ENCODE peak calls at places on chromosomes 11 and 22, in ten cellular contexts. Y, M, V, W, D, Q, X, S, R and E are unnamed samples.

GRCh38 chr11:125404811-125405481 is 91.1 kb downstream of the FEZ1 start:
- DNase-seq in R (no peak), Y (peak; percentile 29), M (peak; percentile 40), D (peak; percentile 58), S (peak; percentile 50), V (peak; percentile 21), X (no peak), W (peak; percentile 39), Q (peak; percentile 77), E (peak; percentile 12)

GRCh38 chr11:9691865-9692264 is 28.0 kb downstream of the SWAP70 start:
- DNase-seq in M (peak; percentile 44), Y (no peak), X (no peak), S (no peak), Q (no peak), W (no peak), D (no peak), R (no peak), V (no peak), E (no peak)

GRCh38 chr22:39527481-39527961 is 5.0 kb downstream of the RPS19BP1 start:
- DNase-seq in W (no peak), V (no peak), D (peak; percentile 55), X (no peak), M (peak; percentile 79), R (no peak), Y (no peak), S (peak; percentile 12), Q (no peak), E (no peak)

GRCh38 chr11:77154381-77155081 is 26.5 kb downstream of the MYO7A start:
- DNase-seq in Q (no peak), X (no peak), W (no peak), D (no peak), M (no peak), Y (no peak), S (peak; percentile 26), R (no peak), V (no peak), E (no peak)

GRCh38 chr11:74682731-74683278 is 48.4 kb downstream of the CHRDL2 start:
- DNase-seq in D (no peak), X (no peak), Y (no peak), S (no peak), Q (no peak), M (no peak), V (no peak), R (no peak), W (no peak), E (no peak)

GRCh38 chr11:17812286-17813187 is 78.0 kb downstream of the KCNC1 start:
- DNase-seq in D (no peak), Y (no peak), W (no peak), R (no peak), X (no peak), V (no peak), M (peak; percentile 1), Q (no peak), S (peak; percentile 90), E (no peak)

GRCh38 chr11:71396548-71397123 is 51.6 kb downstream of the DHCR7 start:
- DNase-seq in W (no peak), V (no peak), X (no peak), S (peak; percentile 98), Y (no peak), R (no peak), Q (no peak), M (no peak), D (no peak), E (no peak)

GRCh38 chr11:128269466-128269865 is 317.9 kb downstream of the ETS1 start:
- DNase-seq in Q (no peak), Y (no peak), V (no peak), X (no peak), S (no peak), M (no peak), D (no peak), R (no peak), W (no peak), E (no peak)

GRCh38 chr22:26401726-26402125 is 27.3 kb upstream of the ASPHD2 start:
- DNase-seq in R (no peak), X (no peak), W (no peak), Y (no peak), Q (no peak), D (no peak), M (no peak), V (no peak), S (no peak), E (no peak)